ENCODE peak calls at places on chromosomes 1 and 21, in four cellular contexts. D is astrocyte of the spinal cord; K is stimulated activated CD8-positive, alpha-beta memory T cell treated with anti-CD3 and anti-CD28 coated beads, Interleukin-7, amount 100 ng/mL, for 1 hour; S is COLO829. P is an unnamed sample.

GRCh38 chr1:12477936-12478611 is 139.9 kb downstream of the DHRS3 start:
- DNase-seq in D (peak), K (no peak), S (peak), P (peak)

GRCh38 chr1:66426231-66426853 is 107.6 kb upstream of the SGIP1 start:
- DNase-seq in D (no peak), K (no peak), S (no peak), P (no peak)

GRCh38 chr1:206739411-206740076 is 31.0 kb upstream of the IL19 start:
- DNase-seq in D (no peak), K (no peak), S (peak), P (no peak)

GRCh38 chr1:46113948-46114347 is 18.5 kb downstream of the PIK3R3 start:
- DNase-seq in D (no peak), K (no peak), S (no peak), P (no peak)

GRCh38 chr21:33374080-33374873 is 28.9 kb upstream of the IFNGR2 start:
- DNase-seq in D (peak), K (no peak), S (peak), P (no peak)

GRCh38 chr1:30286984-30287839 is 436.2 kb downstream of the MATN1 start:
- DNase-seq in D (no peak), K (no peak), S (no peak), P (no peak)

GRCh38 chr1:36304970-36305914 is 926 bp upstream of the SH3D21 start:
- DNase-seq in D (no peak), K (no peak), S (no peak), P (no peak)

GRCh38 chr1:11483581-11484320 is 4.8 kb downstream of the DISP3 start:
- DNase-seq in D (no peak), K (no peak), S (no peak), P (no peak)

GRCh38 chr1:156821801-156822200 is 5.2 kb upstream of the SH2D2A start:
- DNase-seq in D (peak), K (no peak), S (peak), P (no peak)

GRCh38 chr1:61184035-61184713 is 101.8 kb downstream of the NFIA start:
- DNase-seq in D (peak), K (no peak), S (peak), P (peak)

P was measured in mesothelial cell of epicardium.